ENCODE peak calls at places on chromosomes 3 and 15, in nine cellular contexts. J is WTC11, O is A549, X is SK-N-SH, N is HCT116, I is endothelial cell of umbilical vein, W is K562, H is HepG2, T is NB4. A is an unnamed sample.

GRCh38 chr15:96270581-96271172 is 59.8 kb upstream of the NR2F2 start:
- DNase-seq in J (no peak), O (peak), X (no peak), N (peak), I (no peak), W (no peak), H (peak), T (peak), A (no peak)

GRCh38 chr15:36882487-36883108 is 217.8 kb downstream of the MEIS2 start:
- DNase-seq in J (no peak), O (no peak), X (no peak), N (no peak), I (peak), W (no peak), H (no peak), T (no peak), A (no peak)

GRCh38 chr3:46660543-46661523 is 32.6 kb downstream of the ALS2CL start:
- DNase-seq in J (no peak), O (no peak), X (peak), N (no peak), I (no peak), W (no peak), H (no peak), T (peak), A (no peak)

GRCh38 chr3:127750226-127751031 is 71.9 kb downstream of the MGLL start:
- DNase-seq in J (no peak), O (no peak), X (peak), N (no peak), I (no peak), W (no peak), H (no peak), T (peak), A (peak)

GRCh38 chr3:51963951-51964451 is 3.3 kb downstream of the PCBP4 start:
- DNase-seq in J (peak), O (no peak), X (peak), N (no peak), I (no peak), W (no peak), H (no peak), T (no peak), A (no peak)

GRCh38 chr15:96181873-96182301 is 148.6 kb upstream of the NR2F2 start:
- DNase-seq in J (no peak), O (no peak), X (no peak), N (no peak), I (no peak), W (no peak), H (no peak), T (no peak), A (no peak)

GRCh38 chr3:77906102-77906709 is 866.3 kb downstream of the ROBO2 start:
- DNase-seq in J (no peak), O (peak), X (no peak), N (no peak), I (peak), W (no peak), H (no peak), T (no peak), A (no peak)

GRCh38 chr15:41125950-41126642 is 10.0 kb upstream of the INO80 start:
- DNase-seq in J (no peak), O (no peak), X (no peak), N (peak), I (no peak), W (no peak), H (peak), T (no peak), A (no peak)

GRCh38 chr15:97234841-97235240 is 725.7 kb upstream of the ARRDC4 start:
- DNase-seq in J (no peak), O (no peak), X (no peak), N (no peak), I (no peak), W (no peak), H (no peak), T (peak), A (no peak)

GRCh38 chr15:67127925-67128324 is 62.5 kb downstream of the SMAD3 start:
- DNase-seq in J (no peak), O (peak), X (no peak), N (peak), I (peak), W (no peak), H (no peak), T (peak), A (no peak)
- TF ChIP-seq MAX in J (no peak), O (peak), X (peak), N (no peak), I (no peak), W (no peak), H (no peak), T (no peak), A (no peak)

GRCh38 chr3:64019879-64020278 is 3.4 kb downstream of the PSMD6 start:
- DNase-seq in J (no peak), O (no peak), X (no peak), N (no peak), I (no peak), W (no peak), H (no peak), T (no peak), A (no peak)

GRCh38 chr3:64019271-64019670 is 4.0 kb downstream of the PSMD6 start:
- DNase-seq in J (no peak), O (no peak), X (no peak), N (no peak), I (no peak), W (no peak), H (no peak), T (peak), A (no peak)

GRCh38 chr3:64023861-64024223 is 548 bp upstream of the PSMD6 start:
- DNase-seq in J (no peak), O (peak), X (no peak), N (no peak), I (no peak), W (no peak), H (peak), T (no peak), A (no peak)

GRCh38 chr3:64023187-64023860 is at the start of gene PSMD6:
- DNase-seq in J (peak), O (peak), X (peak), N (peak), I (peak), W (peak), H (peak), T (peak), A (peak)

GRCh38 chr3:64022451-64023186 is 675 bp downstream of the PSMD6 start:
- DNase-seq in J (no peak), O (no peak), X (peak), N (no peak), I (peak), W (no peak), H (no peak), T (peak), A (no peak)
- TF ChIP-seq MAX in J (no peak), O (no peak), X (no peak), N (no peak), I (no peak), W (no peak), H (no peak), T (no peak), A (no peak)

GRCh38 chr3:83968386-83968785 is 990.4 kb upstream of the CADM2 start:
- DNase-seq in J (no peak), O (peak), X (no peak), N (no peak), I (no peak), W (no peak), H (no peak), T (no peak), A (no peak)
- TF ChIP-seq MAX in J (no peak), O (no peak), X (no peak), N (no peak), I (no peak), W (no peak), H (no peak), T (no peak), A (no peak)

GRCh38 chr3:124032351-124032880 is 40.5 kb upstream of the ROPN1 start:
- DNase-seq in J (peak), O (no peak), X (peak), N (no peak), I (no peak), W (peak), H (no peak), T (no peak), A (no peak)
- TF ChIP-seq MAX in J (no peak), O (no peak), X (peak), N (no peak), I (no peak), W (no peak), H (no peak), T (no peak), A (no peak)

GRCh38 chr3:183242431-183242830 is 10.6 kb upstream of the B3GNT5 start:
- DNase-seq in J (no peak), O (no peak), X (no peak), N (no peak), I (no peak), W (no peak), H (no peak), T (no peak), A (no peak)

GRCh38 chr3:183249006-183249718 is 3.9 kb upstream of the B3GNT5 start:
- DNase-seq in J (no peak), O (no peak), X (no peak), N (no peak), I (no peak), W (no peak), H (no peak), T (no peak), A (no peak)

GRCh38 chr3:183247190-183247589 is 5.9 kb upstream of the B3GNT5 start:
- DNase-seq in J (no peak), O (no peak), X (no peak), N (no peak), I (no peak), W (no peak), H (no peak), T (no peak), A (no peak)

GRCh38 chr3:183244981-183245476 is 8.0 kb upstream of the B3GNT5 start:
- DNase-seq in J (no peak), O (no peak), X (no peak), N (no peak), I (peak), W (no peak), H (no peak), T (no peak), A (no peak)

DNA sequence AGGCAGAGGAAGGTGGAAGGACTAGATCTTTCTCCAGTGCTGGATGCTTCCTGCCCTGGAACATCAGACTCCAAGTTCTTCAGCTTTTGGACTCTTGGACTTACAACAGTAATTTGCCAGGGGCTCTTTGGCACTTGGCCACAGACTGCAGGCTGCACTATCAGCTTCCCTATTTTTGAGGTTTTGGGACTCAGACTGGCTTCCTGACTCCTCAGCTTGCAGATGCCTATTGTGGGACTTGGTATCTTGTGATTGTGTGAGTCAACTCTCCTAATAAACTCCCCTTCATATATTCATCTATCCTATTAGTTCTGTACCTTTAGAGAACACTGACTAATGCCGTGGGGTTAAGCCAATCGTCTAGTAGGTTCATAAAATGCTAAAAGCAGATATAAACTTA is 8.8 kb upstream of the B3GNT5 start:
- DNase-seq in J (no peak), O (no peak), X (no peak), N (no peak), I (peak), W (no peak), H (no peak), T (peak), A (no peak)
- TF ChIP-seq MAX in J (no peak), O (no peak), X (no peak), N (no peak), I (no peak), W (no peak), H (no peak), T (no peak), A (no peak)

GRCh38 chr3:99084825-99085224 is 183.3 kb upstream of the DCBLD2 start:
- DNase-seq in J (no peak), O (no peak), X (no peak), N (no peak), I (no peak), W (no peak), H (no peak), T (no peak), A (no peak)

GRCh38 chr3:99084156-99084555 is 182.7 kb upstream of the DCBLD2 start:
- DNase-seq in J (no peak), O (no peak), X (no peak), N (no peak), I (no peak), W (no peak), H (no peak), T (no peak), A (no peak)

DNA sequence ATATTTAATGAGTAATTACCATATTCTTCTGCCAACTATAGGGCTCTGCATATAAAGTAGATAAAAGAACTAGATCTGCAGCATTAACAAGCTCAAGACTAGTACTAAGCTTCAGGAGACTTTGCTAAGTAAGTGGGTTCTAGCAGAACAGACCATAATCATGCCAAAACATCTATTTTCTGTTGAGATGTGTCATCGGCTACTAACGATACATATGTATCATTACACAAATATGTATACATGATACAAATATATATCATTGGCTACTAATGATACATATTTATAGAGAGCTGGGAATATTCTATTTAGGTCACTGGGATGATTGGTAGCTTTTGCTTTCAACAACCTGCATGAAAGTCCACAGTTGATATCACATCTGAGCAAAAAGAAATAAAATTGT is 185.8 kb upstream of the DCBLD2 start:
- DNase-seq in J (no peak), O (no peak), X (no peak), N (no peak), I (no peak), W (no peak), H (no peak), T (no peak), A (no peak)
- TF ChIP-seq MAX in J (no peak), O (no peak), X (no peak), N (no peak), I (no peak), W (no peak), H (no peak), T (no peak), A (no peak)

GRCh38 chr3:168156479-168156878 is 60.8 kb upstream of the GOLIM4 start:
- DNase-seq in J (no peak), O (no peak), X (no peak), N (no peak), I (no peak), W (no peak), H (no peak), T (peak), A (no peak)
- TF ChIP-seq MAX in J (no peak), O (no peak), X (no peak), N (no peak), I (no peak), W (no peak), H (no peak), T (no peak), A (no peak)

GRCh38 chr15:74428970-74429783 is 4.6 kb downstream of the SEMA7A start:
- DNase-seq in J (no peak), O (no peak), X (no peak), N (no peak), I (no peak), W (no peak), H (no peak), T (peak), A (no peak)
- TF ChIP-seq MAX in J (no peak), O (no peak), X (no peak), N (no peak), I (no peak), W (no peak), H (no peak), T (no peak), A (no peak)

DNA sequence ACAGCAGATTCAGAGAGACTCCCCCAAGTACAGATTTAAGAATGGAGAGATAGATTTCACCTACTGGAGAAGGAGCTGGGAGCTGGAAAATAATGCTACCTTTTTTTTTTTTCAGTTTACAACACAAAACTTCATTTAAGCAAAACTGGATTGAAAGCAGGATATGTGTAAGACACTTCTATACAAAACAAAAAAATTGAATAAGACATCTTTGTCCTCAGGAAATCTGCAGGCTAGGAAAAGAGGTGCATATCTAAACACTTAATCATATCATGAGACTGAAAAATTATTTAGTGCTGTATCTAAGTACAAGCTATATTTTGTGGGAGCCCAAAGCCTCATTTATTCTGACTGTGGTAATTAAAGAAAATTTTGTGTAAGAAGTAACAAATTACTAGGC is 516.1 kb downstream of the ZIC1 start:
- DNase-seq in J (no peak), O (no peak), X (no peak), N (no peak), I (peak), W (no peak), H (no peak), T (no peak), A (no peak)
- TF ChIP-seq MAX in J (no peak), O (no peak), X (no peak), N (no peak), I (no peak), W (no peak), H (no peak), T (no peak), A (no peak)

A was measured in GM12878.